ENCODE peak calls at places on chromosomes 6 and 20, in four cellular contexts. A, M, G and N are unnamed samples. For H3K4me1, the result is how much of the 10 kb centered on the place peaks cover.

GRCh38 chr6:157143885-157144795 is 179.2 kb downstream of the TMEM242 start:
- DNase-seq in A (no peak), M (no peak), G (no peak), N (peak)

GRCh38 chr6:41375598-41376151 is 40.3 kb downstream of the NCR2 start:
- DNase-seq in A (peak), M (peak), G (no peak), N (no peak)

GRCh38 chr6:112258636-112259336 is 4.4 kb upstream of the LAMA4 start:
- DNase-seq in A (no peak), M (no peak), G (no peak), N (peak)

GRCh38 chr20:11569163-11569562 is 348.5 kb upstream of the BTBD3 start:
- DNase-seq in A (peak), M (peak), G (no peak), N (no peak)

GRCh38 chr20:39395478-39396291 is 433.5 kb downstream of the DHX35 start:
- DNase-seq in A (no peak), M (no peak), G (peak), N (no peak)

GRCh38 chr6:162621246-162621645 is 106.3 kb downstream of the PRKN start:
- DNase-seq in A (no peak), M (no peak), G (no peak), N (no peak)

GRCh38 chr6:68967549-68968300 is 332.6 kb downstream of the ADGRB3 start:
- DNase-seq in A (peak), M (peak), G (peak), N (peak)

GRCh38 chr6:143673638-143674037 is 4.1 kb upstream of the PHACTR2 start:
- DNase-seq in A (no peak), M (no peak), G (peak), N (peak)

GRCh38 chr6:113018351-113019151 is 671.4 kb downstream of the RFPL4B start:
- DNase-seq in A (no peak), M (no peak), G (no peak), N (peak)

GRCh38 chr20:38275815-38276550 is 15.4 kb upstream of the KIAA1755 start:
- DNase-seq in A (no peak), M (no peak), G (no peak), N (peak)

GRCh38 chr20:50226093-50226974 is 35.7 kb downstream of the CEBPB start:
- DNase-seq in A (no peak), M (no peak), G (no peak), N (peak)

GRCh38 chr6:20827798-20828197 is 293.5 kb downstream of the CDKAL1 start:
- DNase-seq in A (no peak), M (no peak), G (no peak), N (peak)

GRCh38 chr6:157990321-157991066 is 8.8 kb downstream of the SYNJ2 start:
- DNase-seq in A (no peak), M (no peak), G (no peak), N (no peak)

GRCh38 chr6:34656378-34657036 is 40.1 kb downstream of the ILRUN start:
- DNase-seq in A (no peak), M (no peak), G (no peak), N (peak)

GRCh38 chr6:116314878-116315277 is 35.1 kb upstream of the TSPYL1 start:
- DNase-seq in A (no peak), M (no peak), G (no peak), N (no peak)

GRCh38 chr6:14796974-14797762 is 448.7 kb upstream of the JARID2 start:
- DNase-seq in A (no peak), M (no peak), G (no peak), N (peak)

GRCh38 chr6:107083921-107084320 is 31.4 kb downstream of the BEND3 start:
- DNase-seq in A (no peak), M (no peak), G (no peak), N (no peak)

GRCh38 chr6:133502451-133503259 is 261.5 kb downstream of the EYA4 start:
- DNase-seq in A (no peak), M (no peak), G (no peak), N (peak)

GRCh38 chr6:27678449-27678848 is 205.5 kb upstream of the ZNF184 start:
- DNase-seq in A (no peak), M (no peak), G (no peak), N (no peak)

DNA sequence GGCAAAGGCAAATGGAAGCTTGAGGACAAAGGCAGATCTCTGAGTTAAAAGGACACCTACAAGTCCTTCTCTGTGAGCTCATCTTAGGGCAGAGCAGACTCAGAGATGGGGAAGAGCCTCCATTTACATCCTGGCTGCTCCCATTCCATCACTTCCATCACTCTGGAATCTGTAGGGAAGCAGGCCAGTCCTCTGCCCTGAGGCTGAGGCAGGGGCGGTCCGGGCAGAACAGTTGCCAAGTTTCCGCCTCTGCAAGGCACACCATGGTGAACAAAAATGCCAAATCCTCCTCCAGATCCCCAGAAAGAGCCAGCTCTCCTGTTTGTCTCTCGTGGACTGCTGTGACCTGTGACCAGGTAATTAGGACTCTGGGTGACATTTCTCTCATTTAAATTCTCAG is 209.6 kb upstream of the SSTR4 start:
- DNase-seq in A (no peak), M (no peak), G (no peak), N (no peak)
- H3K9ac ChIP-seq in A (no peak), M (no peak), G (no peak), N (no peak)

GRCh38 chr6:139520321-139520768 is 145.9 kb upstream of the CITED2 start:
- DNase-seq in A (no peak), M (no peak), G (no peak), N (no peak)

GRCh38 chr6:139519571-139520031 is 145.2 kb upstream of the CITED2 start:
- DNase-seq in A (no peak), M (no peak), G (no peak), N (peak)

GRCh38 chr6:139521338-139521737 is 146.9 kb upstream of the CITED2 start:
- DNase-seq in A (no peak), M (no peak), G (no peak), N (no peak)

GRCh38 chr6:139519097-139519496 is 144.6 kb upstream of the CITED2 start:
- DNase-seq in A (no peak), M (no peak), G (no peak), N (no peak)

GRCh38 chr6:139518556-139519091 is 144.2 kb upstream of the CITED2 start:
- DNase-seq in A (no peak), M (no peak), G (no peak), N (no peak)
- H3K18ac ChIP-seq in A (no peak), M (no peak), G (no peak), N (no peak)

GRCh38 chr20:44204156-44204831 is 6.3 kb downstream of the OSER1 start:
- DNase-seq in A (no peak), M (no peak), G (no peak), N (peak)
- H3K4me1 ChIP-seq in A (under half), M (under half), G (under half), N (under half)

GRCh38 chr6:13484827-13485226 is 2.6 kb downstream of the GFOD1 start:
- DNase-seq in A (no peak), M (no peak), G (no peak), N (no peak)

GRCh38 chr6:13486679-13487121 is 700 bp downstream of the GFOD1 start:
- DNase-seq in A (peak), M (peak), G (peak), N (peak)

GRCh38 chr6:13485303-13485702 is 2.1 kb downstream of the GFOD1 start:
- DNase-seq in A (no peak), M (no peak), G (no peak), N (no peak)

GRCh38 chr6:13487122-13488014 is at the start of gene GFOD1:
- DNase-seq in A (peak), M (peak), G (peak), N (peak)

GRCh38 chr6:13485923-13486557 is 1.4 kb downstream of the GFOD1 start:
- DNase-seq in A (no peak), M (no peak), G (peak), N (peak)
- H3K9ac ChIP-seq in A (peak), M (no peak), G (peak), N (peak)

DNA sequence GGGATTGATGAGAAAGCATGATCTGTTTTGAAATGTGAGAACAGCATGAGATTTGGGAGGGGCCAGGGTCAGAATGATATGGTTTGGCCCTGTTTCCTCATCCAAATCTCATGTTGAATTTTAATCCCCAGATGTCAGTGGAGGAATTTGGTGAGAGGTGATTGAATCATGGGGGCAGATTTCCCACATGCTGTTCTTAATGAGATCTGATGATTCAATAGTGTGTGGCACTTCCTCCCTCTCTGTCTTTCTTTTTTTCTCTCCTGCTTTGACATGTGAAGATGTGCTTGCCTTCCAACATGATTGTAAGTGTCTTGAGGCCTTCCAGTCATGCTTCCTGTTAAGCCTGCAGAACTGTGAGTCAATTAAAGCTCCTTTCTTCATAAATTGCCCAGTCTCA is 1060.3 kb upstream of the CITED2 start:
- DNase-seq in A (no peak), M (no peak), G (no peak), N (peak)
- H3K18ac ChIP-seq in A (no peak), M (no peak), G (no peak), N (peak)

GRCh38 chr6:149046822-149047246 is 270.7 kb upstream of the TAB2 start:
- DNase-seq in A (no peak), M (no peak), G (no peak), N (peak)

GRCh38 chr6:149046164-149046821 is 271.2 kb upstream of the TAB2 start:
- DNase-seq in A (no peak), M (no peak), G (no peak), N (no peak)

GRCh38 chr6:149052350-149053106 is 265.0 kb upstream of the TAB2 start:
- DNase-seq in A (no peak), M (no peak), G (no peak), N (no peak)

GRCh38 chr6:149045404-149045803 is 272.1 kb upstream of the TAB2 start:
- DNase-seq in A (no peak), M (no peak), G (no peak), N (no peak)

DNA sequence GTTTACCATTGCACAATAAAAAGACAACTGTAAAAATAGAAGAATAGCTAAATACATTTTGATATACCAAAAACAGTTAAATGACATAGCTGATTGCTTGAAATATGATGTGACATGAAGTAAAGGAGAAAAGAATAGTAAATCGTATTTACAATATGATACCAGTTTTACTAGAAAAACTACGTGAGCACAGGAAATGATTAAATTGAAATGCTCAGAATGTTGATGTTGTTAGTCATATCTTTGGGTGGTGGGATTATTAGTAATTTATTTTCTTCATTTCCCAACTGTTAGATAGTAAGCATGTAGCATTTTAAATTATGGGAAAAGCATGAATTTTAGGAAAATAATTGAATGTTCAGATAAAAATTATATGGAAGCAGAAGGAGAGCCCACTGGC is 268.3 kb upstream of the TAB2 start:
- DNase-seq in A (no peak), M (no peak), G (no peak), N (peak)
- H3K4me1 ChIP-seq in A (under half), M (under half), G (under half), N (under half)